ENCODE peak calls at places on chromosomes 16 and 17, in seven cellular contexts. One of them, this sample, is unnamed.

GRCh38 chr17:1153795-1154546 is 25.8 kb downstream of the ABR start:
- DNase-seq in stimulated activated CD4-positive, alpha-beta T cell treated with anti-CD3 and anti-CD28 coated beads, TNF-alpha, amount 100 ng/mL, for 24 hours: no peak
- DNase-seq in posterior cingulate gyrus: peak; percentile 68
- DNase-seq in GM13976: no peak
- DNase-seq in GM18507: no peak
- DNase-seq in glomerular endothelial cell: no peak
- DNase-seq in stimulated activated CD8-positive, alpha-beta memory T cell treated with anti-CD3 and anti-CD28 coated beads, Interleukin-12 subunit alpha, Interleukin-12 subunit beta, amount 100 ng/mL, for 4 hours: no peak
- DNase-seq in this sample: no peak

GRCh38 chr17:80760501-80760900 is 215.9 kb downstream of the RPTOR start:
- DNase-seq in stimulated activated CD4-positive, alpha-beta T cell treated with anti-CD3 and anti-CD28 coated beads, TNF-alpha, amount 100 ng/mL, for 24 hours: no peak
- DNase-seq in posterior cingulate gyrus: no peak
- DNase-seq in GM13976: no peak
- DNase-seq in GM18507: no peak
- DNase-seq in glomerular endothelial cell: no peak
- DNase-seq in stimulated activated CD8-positive, alpha-beta memory T cell treated with anti-CD3 and anti-CD28 coated beads, Interleukin-12 subunit alpha, Interleukin-12 subunit beta, amount 100 ng/mL, for 4 hours: no peak
- DNase-seq in this sample: no peak

GRCh38 chr17:76867578-76868175 is 527 bp upstream of the MGAT5B start:
- DNase-seq in stimulated activated CD4-positive, alpha-beta T cell treated with anti-CD3 and anti-CD28 coated beads, TNF-alpha, amount 100 ng/mL, for 24 hours: no peak
- DNase-seq in posterior cingulate gyrus: no peak
- DNase-seq in GM13976: no peak
- DNase-seq in GM18507: no peak
- DNase-seq in glomerular endothelial cell: no peak
- DNase-seq in stimulated activated CD8-positive, alpha-beta memory T cell treated with anti-CD3 and anti-CD28 coated beads, Interleukin-12 subunit alpha, Interleukin-12 subunit beta, amount 100 ng/mL, for 4 hours: no peak
- DNase-seq in this sample: no peak

GRCh38 chr17:19546289-19547065 is 12.8 kb downstream of the SLC47A1 start:
- DNase-seq in stimulated activated CD4-positive, alpha-beta T cell treated with anti-CD3 and anti-CD28 coated beads, TNF-alpha, amount 100 ng/mL, for 24 hours: no peak
- DNase-seq in posterior cingulate gyrus: no peak
- DNase-seq in GM13976: no peak
- DNase-seq in GM18507: no peak
- DNase-seq in glomerular endothelial cell: no peak
- DNase-seq in stimulated activated CD8-positive, alpha-beta memory T cell treated with anti-CD3 and anti-CD28 coated beads, Interleukin-12 subunit alpha, Interleukin-12 subunit beta, amount 100 ng/mL, for 4 hours: no peak
- DNase-seq in this sample: no peak

GRCh38 chr17:4476512-4477070 is 22.1 kb upstream of the SPNS2 start:
- DNase-seq in stimulated activated CD4-positive, alpha-beta T cell treated with anti-CD3 and anti-CD28 coated beads, TNF-alpha, amount 100 ng/mL, for 24 hours: no peak
- DNase-seq in posterior cingulate gyrus: no peak
- DNase-seq in GM13976: no peak
- DNase-seq in GM18507: no peak
- DNase-seq in glomerular endothelial cell: no peak
- DNase-seq in stimulated activated CD8-positive, alpha-beta memory T cell treated with anti-CD3 and anti-CD28 coated beads, Interleukin-12 subunit alpha, Interleukin-12 subunit beta, amount 100 ng/mL, for 4 hours: no peak
- DNase-seq in this sample: no peak

GRCh38 chr17:12985431-12986285 is 32.2 kb downstream of the ELAC2 start:
- DNase-seq in stimulated activated CD4-positive, alpha-beta T cell treated with anti-CD3 and anti-CD28 coated beads, TNF-alpha, amount 100 ng/mL, for 24 hours: no peak
- DNase-seq in posterior cingulate gyrus: no peak
- DNase-seq in GM13976: no peak
- DNase-seq in GM18507: no peak
- DNase-seq in glomerular endothelial cell: no peak
- DNase-seq in stimulated activated CD8-positive, alpha-beta memory T cell treated with anti-CD3 and anti-CD28 coated beads, Interleukin-12 subunit alpha, Interleukin-12 subunit beta, amount 100 ng/mL, for 4 hours: no peak
- DNase-seq in this sample: no peak

GRCh38 chr16:23408242-23409201 is 44.5 kb downstream of the COG7 start:
- DNase-seq in stimulated activated CD4-positive, alpha-beta T cell treated with anti-CD3 and anti-CD28 coated beads, TNF-alpha, amount 100 ng/mL, for 24 hours: no peak
- DNase-seq in posterior cingulate gyrus: peak; percentile 20
- DNase-seq in GM13976: no peak
- DNase-seq in GM18507: no peak
- DNase-seq in glomerular endothelial cell: no peak
- DNase-seq in stimulated activated CD8-positive, alpha-beta memory T cell treated with anti-CD3 and anti-CD28 coated beads, Interleukin-12 subunit alpha, Interleukin-12 subunit beta, amount 100 ng/mL, for 4 hours: no peak
- DNase-seq in this sample: no peak

GRCh38 chr17:56918916-56919315 is 5.1 kb upstream of the TRIM25 start:
- DNase-seq in stimulated activated CD4-positive, alpha-beta T cell treated with anti-CD3 and anti-CD28 coated beads, TNF-alpha, amount 100 ng/mL, for 24 hours: no peak
- DNase-seq in posterior cingulate gyrus: no peak
- DNase-seq in GM13976: no peak
- DNase-seq in GM18507: no peak
- DNase-seq in glomerular endothelial cell: no peak
- DNase-seq in stimulated activated CD8-positive, alpha-beta memory T cell treated with anti-CD3 and anti-CD28 coated beads, Interleukin-12 subunit alpha, Interleukin-12 subunit beta, amount 100 ng/mL, for 4 hours: no peak
- DNase-seq in this sample: no peak

GRCh38 chr16:85192233-85192632 is 80.0 kb upstream of the CIBAR2 start:
- DNase-seq in stimulated activated CD4-positive, alpha-beta T cell treated with anti-CD3 and anti-CD28 coated beads, TNF-alpha, amount 100 ng/mL, for 24 hours: no peak
- DNase-seq in posterior cingulate gyrus: no peak
- DNase-seq in GM13976: no peak
- DNase-seq in GM18507: no peak
- DNase-seq in glomerular endothelial cell: no peak
- DNase-seq in stimulated activated CD8-positive, alpha-beta memory T cell treated with anti-CD3 and anti-CD28 coated beads, Interleukin-12 subunit alpha, Interleukin-12 subunit beta, amount 100 ng/mL, for 4 hours: no peak
- DNase-seq in this sample: no peak

GRCh38 chr17:78781339-78782304 is at the start of gene CYTH1:
- DNase-seq in stimulated activated CD4-positive, alpha-beta T cell treated with anti-CD3 and anti-CD28 coated beads, TNF-alpha, amount 100 ng/mL, for 24 hours: peak; percentile 46
- DNase-seq in posterior cingulate gyrus: peak; percentile 73
- DNase-seq in GM13976: no peak
- DNase-seq in GM18507: no peak
- DNase-seq in glomerular endothelial cell: no peak
- DNase-seq in stimulated activated CD8-positive, alpha-beta memory T cell treated with anti-CD3 and anti-CD28 coated beads, Interleukin-12 subunit alpha, Interleukin-12 subunit beta, amount 100 ng/mL, for 4 hours: no peak
- DNase-seq in this sample: peak; percentile 19

GRCh38 chr17:8622191-8622590 is 8.3 kb downstream of the MYH10 start:
- DNase-seq in stimulated activated CD4-positive, alpha-beta T cell treated with anti-CD3 and anti-CD28 coated beads, TNF-alpha, amount 100 ng/mL, for 24 hours: no peak
- DNase-seq in posterior cingulate gyrus: no peak
- DNase-seq in GM13976: no peak
- DNase-seq in GM18507: no peak
- DNase-seq in glomerular endothelial cell: no peak
- DNase-seq in stimulated activated CD8-positive, alpha-beta memory T cell treated with anti-CD3 and anti-CD28 coated beads, Interleukin-12 subunit alpha, Interleukin-12 subunit beta, amount 100 ng/mL, for 4 hours: no peak
- DNase-seq in this sample: no peak

GRCh38 chr16:12061336-12062055 is 85.0 kb downstream of the SNX29 start:
- DNase-seq in stimulated activated CD4-positive, alpha-beta T cell treated with anti-CD3 and anti-CD28 coated beads, TNF-alpha, amount 100 ng/mL, for 24 hours: no peak
- DNase-seq in posterior cingulate gyrus: no peak
- DNase-seq in GM13976: peak; percentile 4
- DNase-seq in GM18507: no peak
- DNase-seq in glomerular endothelial cell: no peak
- DNase-seq in stimulated activated CD8-positive, alpha-beta memory T cell treated with anti-CD3 and anti-CD28 coated beads, Interleukin-12 subunit alpha, Interleukin-12 subunit beta, amount 100 ng/mL, for 4 hours: no peak
- DNase-seq in this sample: no peak

GRCh38 chr17:61139219-61139618 is 260.4 kb upstream of the TBX2 start:
- DNase-seq in stimulated activated CD4-positive, alpha-beta T cell treated with anti-CD3 and anti-CD28 coated beads, TNF-alpha, amount 100 ng/mL, for 24 hours: peak; percentile 21
- DNase-seq in posterior cingulate gyrus: no peak
- DNase-seq in GM13976: peak; percentile 69
- DNase-seq in GM18507: peak; percentile 42
- DNase-seq in glomerular endothelial cell: no peak
- DNase-seq in stimulated activated CD8-positive, alpha-beta memory T cell treated with anti-CD3 and anti-CD28 coated beads, Interleukin-12 subunit alpha, Interleukin-12 subunit beta, amount 100 ng/mL, for 4 hours: peak; percentile 3
- DNase-seq in this sample: peak; percentile 23

GRCh38 chr17:40558300-40558584 is 7.0 kb downstream of the CCR7 start:
- DNase-seq in stimulated activated CD4-positive, alpha-beta T cell treated with anti-CD3 and anti-CD28 coated beads, TNF-alpha, amount 100 ng/mL, for 24 hours: no peak
- DNase-seq in posterior cingulate gyrus: no peak
- DNase-seq in GM13976: no peak
- DNase-seq in GM18507: no peak
- DNase-seq in glomerular endothelial cell: no peak
- DNase-seq in stimulated activated CD8-positive, alpha-beta memory T cell treated with anti-CD3 and anti-CD28 coated beads, Interleukin-12 subunit alpha, Interleukin-12 subunit beta, amount 100 ng/mL, for 4 hours: no peak
- DNase-seq in this sample: no peak

This sample was measured in NK-92 treated with Interleukin-12 subunit alpha and Interleukin-12 subunit beta, amount 100 ng/mL, for 24 hours.